ENCODE peak calls at places on chromosomes 4 and X, in eight cellular contexts. One of them, this sample, is unnamed.

GRCh38 chr4:76562161-76562560 is 127.1 kb downstream of the SHROOM3 start:
- DNase-seq in lower lobe of right lung: no peak
- DNase-seq in CD4-positive, alpha-beta memory T cell: no peak
- DNase-seq in thyroid gland: no peak
- DNase-seq in testis: no peak
- DNase-seq in kidney: no peak
- DNase-seq in epithelial cell of prostate: no peak
- DNase-seq in CD8-positive, alpha-beta T cell: no peak
- DNase-seq in this sample: no peak

GRCh38 chr4:5772528-5773270 is 61.7 kb downstream of the EVC start:
- DNase-seq in kidney: no peak
- DNase-seq in testis: no peak
- DNase-seq in thyroid gland: no peak
- DNase-seq in CD8-positive, alpha-beta T cell: no peak
- DNase-seq in CD4-positive, alpha-beta memory T cell: no peak
- DNase-seq in lower lobe of right lung: no peak
- DNase-seq in epithelial cell of prostate: no peak
- DNase-seq in this sample: no peak

GRCh38 chr4:54233697-54234496 is 4.8 kb downstream of the PDGFRA start:
- DNase-seq in CD4-positive, alpha-beta memory T cell: peak; percentile 58
- DNase-seq in testis: peak; percentile 88
- DNase-seq in thyroid gland: peak; percentile 74
- DNase-seq in CD8-positive, alpha-beta T cell: peak; percentile 80
- DNase-seq in kidney: peak; percentile 92
- DNase-seq in lower lobe of right lung: peak; percentile 87
- DNase-seq in epithelial cell of prostate: no peak
- DNase-seq in this sample: peak; percentile 92

GRCh38 chrX:24805201-24805600 is 111.5 kb downstream of the POLA1 start:
- DNase-seq in thyroid gland: no peak
- DNase-seq in lower lobe of right lung: no peak
- DNase-seq in kidney: no peak
- DNase-seq in epithelial cell of prostate: no peak
- DNase-seq in testis: no peak
- DNase-seq in CD4-positive, alpha-beta memory T cell: no peak
- DNase-seq in CD8-positive, alpha-beta T cell: no peak
- DNase-seq in this sample: no peak

GRCh38 chr4:147019061-147019460 is 73.4 kb upstream of the TTC29 start:
- DNase-seq in CD8-positive, alpha-beta T cell: peak; percentile 60
- DNase-seq in lower lobe of right lung: peak; percentile 62
- DNase-seq in epithelial cell of prostate: peak; percentile 5
- DNase-seq in testis: peak; percentile 83
- DNase-seq in thyroid gland: peak; percentile 69
- DNase-seq in CD4-positive, alpha-beta memory T cell: peak; percentile 42
- DNase-seq in kidney: no peak
- DNase-seq in this sample: peak; percentile 78

GRCh38 chrX:70762285-70762684 is 146.2 kb downstream of the TEX11 start:
- DNase-seq in CD8-positive, alpha-beta T cell: no peak
- DNase-seq in kidney: no peak
- DNase-seq in thyroid gland: no peak
- DNase-seq in epithelial cell of prostate: no peak
- DNase-seq in testis: no peak
- DNase-seq in lower lobe of right lung: no peak
- DNase-seq in CD4-positive, alpha-beta memory T cell: no peak
- DNase-seq in this sample: no peak

GRCh38 chrX:18920566-18920965 is 63.3 kb downstream of the PHKA2 start:
- DNase-seq in epithelial cell of prostate: no peak
- DNase-seq in CD4-positive, alpha-beta memory T cell: no peak
- DNase-seq in lower lobe of right lung: no peak
- DNase-seq in CD8-positive, alpha-beta T cell: no peak
- DNase-seq in testis: no peak
- DNase-seq in thyroid gland: no peak
- DNase-seq in kidney: no peak
- DNase-seq in this sample: no peak

GRCh38 chr4:176565044-176565443 is 227.7 kb downstream of the VEGFC start:
- DNase-seq in CD8-positive, alpha-beta T cell: no peak
- DNase-seq in thyroid gland: no peak
- DNase-seq in kidney: no peak
- DNase-seq in testis: no peak
- DNase-seq in lower lobe of right lung: no peak
- DNase-seq in CD4-positive, alpha-beta memory T cell: no peak
- DNase-seq in epithelial cell of prostate: no peak
- DNase-seq in this sample: no peak

GRCh38 chr4:73213917-73214663 is 44.5 kb downstream of the ANKRD17 start:
- DNase-seq in kidney: no peak
- DNase-seq in CD8-positive, alpha-beta T cell: no peak
- DNase-seq in lower lobe of right lung: no peak
- DNase-seq in epithelial cell of prostate: no peak
- DNase-seq in thyroid gland: no peak
- DNase-seq in CD4-positive, alpha-beta memory T cell: no peak
- DNase-seq in testis: no peak
- DNase-seq in this sample: no peak

GRCh38 chr4:22607382-22607781 is 85.4 kb upstream of the GBA3 start:
- DNase-seq in CD4-positive, alpha-beta memory T cell: no peak
- DNase-seq in CD8-positive, alpha-beta T cell: peak; percentile 62
- DNase-seq in testis: peak; percentile 60
- DNase-seq in lower lobe of right lung: no peak
- DNase-seq in thyroid gland: peak; percentile 67
- DNase-seq in epithelial cell of prostate: no peak
- DNase-seq in kidney: peak; percentile 74
- DNase-seq in this sample: no peak

GRCh38 chr4:184284742-184285141 is 67.1 kb upstream of the ENPP6 start:
- DNase-seq in CD8-positive, alpha-beta T cell: no peak
- DNase-seq in lower lobe of right lung: no peak
- DNase-seq in epithelial cell of prostate: no peak
- DNase-seq in testis: no peak
- DNase-seq in thyroid gland: no peak
- DNase-seq in kidney: no peak
- DNase-seq in CD4-positive, alpha-beta memory T cell: no peak
- DNase-seq in this sample: no peak

GRCh38 chr4:106502106-106502699 is 133.6 kb upstream of the GIMD1 start:
- DNase-seq in CD8-positive, alpha-beta T cell: no peak
- DNase-seq in lower lobe of right lung: peak; percentile 61
- DNase-seq in kidney: no peak
- DNase-seq in CD4-positive, alpha-beta memory T cell: peak; percentile 4
- DNase-seq in epithelial cell of prostate: no peak
- DNase-seq in testis: peak; percentile 68
- DNase-seq in thyroid gland: peak; percentile 35
- DNase-seq in this sample: no peak

GRCh38 chr4:85475631-85476233 is 782 bp downstream of the ARHGAP24 start:
- DNase-seq in epithelial cell of prostate: no peak
- DNase-seq in testis: no peak
- DNase-seq in CD8-positive, alpha-beta T cell: no peak
- DNase-seq in kidney: peak; percentile 74
- DNase-seq in lower lobe of right lung: peak; percentile 60
- DNase-seq in thyroid gland: peak; percentile 9
- DNase-seq in CD4-positive, alpha-beta memory T cell: no peak
- DNase-seq in this sample: no peak

GRCh38 chrX:30887721-30888120 is 1.3 kb downstream of the TAB3 start:
- DNase-seq in kidney: no peak
- DNase-seq in CD4-positive, alpha-beta memory T cell: no peak
- DNase-seq in thyroid gland: no peak
- DNase-seq in CD8-positive, alpha-beta T cell: no peak
- DNase-seq in epithelial cell of prostate: no peak
- DNase-seq in testis: no peak
- DNase-seq in lower lobe of right lung: no peak
- DNase-seq in this sample: no peak

GRCh38 chr4:15132739-15133138 is 130.5 kb downstream of the CPEB2 start:
- DNase-seq in testis: no peak
- DNase-seq in thyroid gland: no peak
- DNase-seq in kidney: no peak
- DNase-seq in lower lobe of right lung: no peak
- DNase-seq in epithelial cell of prostate: no peak
- DNase-seq in CD4-positive, alpha-beta memory T cell: no peak
- DNase-seq in CD8-positive, alpha-beta T cell: no peak
- DNase-seq in this sample: no peak

GRCh38 chrX:115560978-115561604 is at the start of gene PLS3:
- DNase-seq in CD4-positive, alpha-beta memory T cell: no peak
- DNase-seq in thyroid gland: peak; percentile 84
- DNase-seq in testis: peak; percentile 87
- DNase-seq in kidney: peak; percentile 94
- DNase-seq in lower lobe of right lung: peak; percentile 83
- DNase-seq in CD8-positive, alpha-beta T cell: no peak
- DNase-seq in epithelial cell of prostate: no peak
- DNase-seq in this sample: peak; percentile 86

GRCh38 chr4:93396274-93396673 is 432.3 kb upstream of the ATOH1 start:
- DNase-seq in kidney: no peak
- DNase-seq in CD4-positive, alpha-beta memory T cell: no peak
- DNase-seq in thyroid gland: no peak
- DNase-seq in epithelial cell of prostate: no peak
- DNase-seq in lower lobe of right lung: no peak
- DNase-seq in testis: no peak
- DNase-seq in CD8-positive, alpha-beta T cell: no peak
- DNase-seq in this sample: no peak

GRCh38 chr4:5845035-5845905 is 47.6 kb downstream of the CRMP1 start:
- DNase-seq in epithelial cell of prostate: no peak
- DNase-seq in kidney: no peak
- DNase-seq in lower lobe of right lung: no peak
- DNase-seq in CD4-positive, alpha-beta memory T cell: no peak
- DNase-seq in thyroid gland: no peak
- DNase-seq in testis: no peak
- DNase-seq in CD8-positive, alpha-beta T cell: no peak
- DNase-seq in this sample: no peak

GRCh38 chrX:47646636-47647035 is 3.7 kb downstream of the ELK1 start:
- DNase-seq in kidney: no peak
- DNase-seq in testis: no peak
- DNase-seq in lower lobe of right lung: no peak
- DNase-seq in CD8-positive, alpha-beta T cell: no peak
- DNase-seq in thyroid gland: no peak
- DNase-seq in epithelial cell of prostate: no peak
- DNase-seq in CD4-positive, alpha-beta memory T cell: no peak
- DNase-seq in this sample: no peak

GRCh38 chr4:156962551-156962974 is 9.0 kb downstream of the PDGFC start:
- DNase-seq in CD4-positive, alpha-beta memory T cell: no peak
- DNase-seq in lower lobe of right lung: no peak
- DNase-seq in testis: peak; percentile 45
- DNase-seq in kidney: no peak
- DNase-seq in CD8-positive, alpha-beta T cell: no peak
- DNase-seq in thyroid gland: no peak
- DNase-seq in epithelial cell of prostate: no peak
- DNase-seq in this sample: no peak

GRCh38 chrX:9688833-9689232 is 76.8 kb downstream of the GPR143 start:
- DNase-seq in kidney: no peak
- DNase-seq in lower lobe of right lung: no peak
- DNase-seq in CD4-positive, alpha-beta memory T cell: no peak
- DNase-seq in testis: no peak
- DNase-seq in epithelial cell of prostate: no peak
- DNase-seq in thyroid gland: no peak
- DNase-seq in CD8-positive, alpha-beta T cell: no peak
- DNase-seq in this sample: no peak

GRCh38 chr4:6250235-6250983 is 19.2 kb upstream of the WFS1 start:
- DNase-seq in testis: no peak
- DNase-seq in epithelial cell of prostate: no peak
- DNase-seq in lower lobe of right lung: no peak
- DNase-seq in thyroid gland: no peak
- DNase-seq in kidney: no peak
- DNase-seq in CD4-positive, alpha-beta memory T cell: peak; percentile 70
- DNase-seq in CD8-positive, alpha-beta T cell: no peak
- DNase-seq in this sample: peak; percentile 51

GRCh38 chr4:161525121-161525520 is 638.7 kb downstream of the FSTL5 start:
- DNase-seq in kidney: no peak
- DNase-seq in CD4-positive, alpha-beta memory T cell: no peak
- DNase-seq in lower lobe of right lung: no peak
- DNase-seq in CD8-positive, alpha-beta T cell: no peak
- DNase-seq in epithelial cell of prostate: no peak
- DNase-seq in testis: no peak
- DNase-seq in thyroid gland: no peak
- DNase-seq in this sample: no peak

GRCh38 chr4:55819634-55820033 is at the start of gene EXOC1L:
- DNase-seq in CD4-positive, alpha-beta memory T cell: no peak
- DNase-seq in epithelial cell of prostate: no peak
- DNase-seq in kidney: peak; percentile 64
- DNase-seq in CD8-positive, alpha-beta T cell: no peak
- DNase-seq in lower lobe of right lung: no peak
- DNase-seq in thyroid gland: peak; percentile 15
- DNase-seq in testis: peak; percentile 21
- DNase-seq in this sample: no peak

GRCh38 chr4:71202703-71203102 is 136.1 kb upstream of the SLC4A4 start:
- DNase-seq in epithelial cell of prostate: no peak
- DNase-seq in CD4-positive, alpha-beta memory T cell: no peak
- DNase-seq in CD8-positive, alpha-beta T cell: no peak
- DNase-seq in testis: no peak
- DNase-seq in thyroid gland: no peak
- DNase-seq in lower lobe of right lung: no peak
- DNase-seq in kidney: no peak
- DNase-seq in this sample: no peak

GRCh38 chr4:165532976-165533375 is 154.2 kb downstream of the CPE start:
- DNase-seq in kidney: no peak
- DNase-seq in CD4-positive, alpha-beta memory T cell: no peak
- DNase-seq in thyroid gland: no peak
- DNase-seq in epithelial cell of prostate: no peak
- DNase-seq in CD8-positive, alpha-beta T cell: no peak
- DNase-seq in testis: no peak
- DNase-seq in lower lobe of right lung: no peak
- DNase-seq in this sample: no peak

GRCh38 chrX:109270580-109271484 is 211.1 kb downstream of the GUCY2F start:
- DNase-seq in epithelial cell of prostate: peak; percentile 88
- DNase-seq in lower lobe of right lung: peak; percentile 41
- DNase-seq in kidney: peak; percentile 81
- DNase-seq in testis: no peak
- DNase-seq in thyroid gland: no peak
- DNase-seq in CD8-positive, alpha-beta T cell: no peak
- DNase-seq in CD4-positive, alpha-beta memory T cell: no peak
- DNase-seq in this sample: no peak

GRCh38 chrX:3175659-3176438 is 134.6 kb downstream of the ARSF start:
- DNase-seq in CD4-positive, alpha-beta memory T cell: no peak
- DNase-seq in CD8-positive, alpha-beta T cell: no peak
- DNase-seq in testis: no peak
- DNase-seq in epithelial cell of prostate: no peak
- DNase-seq in kidney: no peak
- DNase-seq in thyroid gland: no peak
- DNase-seq in lower lobe of right lung: no peak
- DNase-seq in this sample: no peak
- H3K27ac ChIP-seq in CD4-positive, alpha-beta memory T cell: no peak overlapping the region
- H3K27ac ChIP-seq in CD8-positive, alpha-beta T cell: no peak overlapping the region
- H3K27ac ChIP-seq in testis: no peak overlapping the region
- H3K27ac ChIP-seq in epithelial cell of prostate: peak overlapping the region; percentile 17
- H3K27ac ChIP-seq in kidney: no peak overlapping the region
- H3K27ac ChIP-seq in thyroid gland: no peak overlapping the region
- H3K27ac ChIP-seq in lower lobe of right lung: no peak overlapping the region
- H3K27ac ChIP-seq in this sample: no peak overlapping the region

GRCh38 chr4:79645942-79646341 is 237.9 kb upstream of the GK2 start:
- DNase-seq in epithelial cell of prostate: no peak
- DNase-seq in testis: no peak
- DNase-seq in kidney: no peak
- DNase-seq in CD4-positive, alpha-beta memory T cell: no peak
- DNase-seq in lower lobe of right lung: no peak
- DNase-seq in CD8-positive, alpha-beta T cell: no peak
- DNase-seq in thyroid gland: no peak
- DNase-seq in this sample: no peak
- H3K27ac ChIP-seq in epithelial cell of prostate: no peak overlapping the region
- H3K27ac ChIP-seq in testis: no peak overlapping the region
- H3K27ac ChIP-seq in kidney: no peak overlapping the region
- H3K27ac ChIP-seq in CD4-positive, alpha-beta memory T cell: no peak overlapping the region
- H3K27ac ChIP-seq in lower lobe of right lung: no peak overlapping the region
- H3K27ac ChIP-seq in CD8-positive, alpha-beta T cell: no peak overlapping the region
- H3K27ac ChIP-seq in thyroid gland: no peak overlapping the region
- H3K27ac ChIP-seq in this sample: no peak overlapping the region

GRCh38 chr4:123471655-123472054 is 75.1 kb downstream of the SPRY1 start:
- DNase-seq in thyroid gland: no peak
- DNase-seq in CD4-positive, alpha-beta memory T cell: no peak
- DNase-seq in kidney: no peak
- DNase-seq in epithelial cell of prostate: no peak
- DNase-seq in lower lobe of right lung: no peak
- DNase-seq in testis: no peak
- DNase-seq in CD8-positive, alpha-beta T cell: no peak
- DNase-seq in this sample: no peak
- H3K27ac ChIP-seq in thyroid gland: no peak overlapping the region
- H3K27ac ChIP-seq in CD4-positive, alpha-beta memory T cell: no peak overlapping the region
- H3K27ac ChIP-seq in kidney: no peak overlapping the region
- H3K27ac ChIP-seq in epithelial cell of prostate: no peak overlapping the region
- H3K27ac ChIP-seq in lower lobe of right lung: no peak overlapping the region
- H3K27ac ChIP-seq in testis: no peak overlapping the region
- H3K27ac ChIP-seq in CD8-positive, alpha-beta T cell: no peak overlapping the region
- H3K27ac ChIP-seq in this sample: no peak overlapping the region

GRCh38 chr4:17657849-17658248 is 43.4 kb downstream of the MED28 start:
- DNase-seq in kidney: no peak
- DNase-seq in lower lobe of right lung: no peak
- DNase-seq in epithelial cell of prostate: no peak
- DNase-seq in thyroid gland: no peak
- DNase-seq in CD8-positive, alpha-beta T cell: no peak
- DNase-seq in CD4-positive, alpha-beta memory T cell: no peak
- DNase-seq in testis: no peak
- DNase-seq in this sample: no peak
- H3K27ac ChIP-seq in kidney: no peak overlapping the region
- H3K27ac ChIP-seq in lower lobe of right lung: no peak overlapping the region
- H3K27ac ChIP-seq in epithelial cell of prostate: no peak overlapping the region
- H3K27ac ChIP-seq in thyroid gland: no peak overlapping the region
- H3K27ac ChIP-seq in CD8-positive, alpha-beta T cell: no peak overlapping the region
- H3K27ac ChIP-seq in CD4-positive, alpha-beta memory T cell: no peak overlapping the region
- H3K27ac ChIP-seq in testis: no peak overlapping the region
- H3K27ac ChIP-seq in this sample: no peak overlapping the region